ENCODE peak calls at places on chromosomes 4 and X, in four cellular contexts. E, T, W and I are unnamed samples.
A peak's percentile ranks its signal among the peaks of the same experiment; 100 is the strongest.

GRCh38 chr4:128338634-128339355 is 51.2 kb upstream of the PGRMC2 start:
- DNase-seq in E (no peak), W (no peak), T (peak; percentile 23), I (no peak)

GRCh38 chr4:140116442-140117104 is 37.4 kb downstream of the MAML3 start:
- DNase-seq in W (peak; percentile 41), E (no peak), T (no peak), I (no peak)

GRCh38 chrX:77776648-77777047 is 9.4 kb downstream of the ATRX start:
- DNase-seq in T (no peak), E (no peak), W (no peak), I (no peak)

GRCh38 chr4:105619193-105619931 is 66.9 kb downstream of the ARHGEF38 start:
- DNase-seq in E (no peak), T (no peak), W (peak; percentile 30), I (no peak)

GRCh38 chrX:106933538-106933961 is 13.3 kb downstream of the CLDN2 start:
- DNase-seq in E (no peak), T (no peak), W (peak; percentile 19), I (no peak)

GRCh38 chr4:56215901-56216300 is 171.4 kb downstream of the AASDH start:
- DNase-seq in E (peak; percentile 23), W (peak; percentile 17), T (no peak), I (no peak)

GRCh38 chr4:82268050-82268825 is 105.6 kb downstream of the HNRNPD start:
- DNase-seq in W (peak; percentile 57), T (peak; percentile 29), E (no peak), I (peak; percentile 52)

GRCh38 chr4:130563185-130563890 is 1467.4 kb downstream of the C4orf33 start:
- DNase-seq in T (no peak), W (peak; percentile 34), E (peak; percentile 57), I (peak; percentile 69)

GRCh38 chr4:6449746-6450369 is 22.6 kb downstream of the PPP2R2C start:
- DNase-seq in T (no peak), E (no peak), W (no peak), I (no peak)

GRCh38 chrX:42944381-42944998 is 166.5 kb upstream of the PPP1R2C start:
- DNase-seq in E (no peak), W (no peak), T (no peak), I (no peak)

GRCh38 chr4:181672751-181673150 is 570.5 kb upstream of the TENM3 start:
- DNase-seq in W (no peak), T (no peak), E (no peak), I (no peak)

DNA sequence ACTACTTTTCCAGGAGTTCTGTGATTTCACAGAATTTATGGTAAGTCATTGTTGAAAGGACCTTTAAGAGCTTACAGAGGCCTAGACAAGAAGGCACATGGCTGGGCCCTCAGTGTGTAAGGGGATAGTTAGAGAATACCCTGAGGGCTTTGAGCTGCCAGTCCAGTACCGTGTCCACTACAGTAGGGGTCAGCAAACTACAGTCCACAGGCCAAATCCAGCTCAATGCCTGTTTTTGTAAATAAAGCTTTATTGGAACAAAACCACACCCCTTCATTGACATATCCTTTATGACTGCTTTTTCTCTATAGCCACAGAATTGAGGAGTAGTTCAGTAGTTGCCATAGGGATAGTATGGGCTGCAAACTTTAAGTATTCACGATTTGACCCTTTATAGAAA is 176.2 kb downstream of the MID1 start:
- DNase-seq in E (no peak), W (no peak), T (no peak), I (no peak)
- TF ChIP-seq TEAD4 in E (no peak), W (no peak), T (no peak), I (no peak)

GRCh38 chr4:101931619-101932018 is 141.1 kb downstream of the BANK1 start:
- DNase-seq in T (no peak), E (no peak), W (no peak), I (no peak)
- TF ChIP-seq TEAD4 in T (no peak), E (no peak), W (no peak), I (no peak)

DNA sequence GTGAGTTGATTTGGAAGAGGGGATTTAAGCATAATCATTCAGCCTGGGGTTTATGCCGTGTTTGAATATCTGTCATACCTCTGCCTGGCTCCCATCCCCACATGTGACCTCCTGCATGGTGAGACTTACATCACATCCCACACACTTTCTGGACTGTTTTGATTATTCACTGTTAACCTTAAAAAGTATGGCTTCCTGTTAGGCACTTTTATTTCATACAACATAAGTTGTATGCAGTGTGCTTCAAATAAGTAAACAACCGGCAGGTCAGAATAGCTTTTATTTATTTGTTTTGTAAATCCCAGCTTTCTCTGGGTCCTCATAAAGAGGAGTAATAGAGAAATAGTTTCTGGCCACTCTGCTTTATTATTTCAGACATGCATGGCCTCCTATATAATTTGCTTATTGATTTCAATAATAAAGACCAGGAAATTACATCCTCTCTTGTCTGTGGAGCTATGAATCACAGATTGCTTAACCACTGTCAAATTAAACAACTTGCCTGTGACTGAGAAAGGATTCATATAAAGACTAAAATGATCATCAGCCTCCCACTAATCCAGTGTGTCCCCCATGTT is 376.8 kb upstream of the ZFP42 start:
- DNase-seq in E (no peak), W (no peak), T (no peak), I (no peak)
- TF ChIP-seq TEAD4 in E (no peak), W (no peak), T (no peak), I (no peak)

DNA sequence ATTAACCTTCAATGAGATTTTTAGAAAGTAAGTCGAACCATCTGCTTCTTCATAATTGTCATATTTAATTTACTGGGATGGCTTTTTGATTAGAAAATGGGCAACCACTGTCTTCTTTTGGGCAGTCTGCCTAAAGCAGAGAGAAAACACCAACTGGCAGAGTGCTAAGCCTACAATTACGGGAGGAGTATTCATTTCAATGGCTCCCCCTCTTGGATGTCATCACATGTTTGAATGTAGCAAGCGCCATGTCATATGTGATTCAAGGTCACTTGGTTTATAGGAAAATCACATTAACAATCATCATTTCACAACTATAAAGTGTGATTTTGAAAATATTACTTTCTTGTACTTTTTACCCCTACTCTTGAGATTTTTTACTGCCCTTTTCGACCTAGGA is 261.9 kb downstream of the FRMPD4 start:
- DNase-seq in W (no peak), T (no peak), E (no peak), I (no peak)
- TF ChIP-seq TEAD4 in W (no peak), T (no peak), E (no peak), I (no peak)

DNA sequence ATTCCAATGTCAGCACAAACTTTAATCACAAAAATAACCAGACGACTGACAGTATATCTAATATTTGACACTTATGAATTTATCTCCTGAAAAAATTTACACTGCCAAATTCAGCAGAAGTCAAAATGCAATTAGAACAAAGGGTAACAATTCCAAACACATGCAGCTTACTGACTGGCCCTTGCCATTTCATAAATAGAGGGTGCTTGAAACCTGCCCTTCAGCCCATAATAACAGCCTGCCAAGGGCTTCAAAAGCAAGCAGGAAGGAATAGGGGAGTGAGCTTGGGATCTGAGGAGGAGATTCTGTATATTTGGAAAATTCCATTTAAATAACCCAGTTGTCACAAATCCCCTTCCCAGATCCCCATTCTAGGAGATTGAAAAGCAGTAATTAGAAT is 66.1 kb upstream of the IQCM start:
- DNase-seq in T (no peak), W (no peak), E (no peak), I (no peak)
- TF ChIP-seq TEAD4 in T (no peak), W (no peak), E (no peak), I (no peak)